ENCODE peak calls at places on chromosomes 2 and 18, in ten cellular contexts. W is glutamatergic neuron, H is thyroid gland, L is AG04450, E is sigmoid colon, Y is stomach, J is astrocyte of the spinal cord, F is A549, V is esophagus squamous epithelium, R is right lobe of liver. O is an unnamed sample.
A peak's percentile ranks its signal among the peaks of the same experiment; 100 is the strongest.

GRCh38 chr2:12490641-12491040 is 226.1 kb upstream of the TRIB2 start:
- DNase-seq in E (no peak), L (no peak), Y (no peak), H (no peak), J (no peak), R (no peak), W (no peak), F (no peak), V (no peak), O (peak; percentile 54)

GRCh38 chr2:106963156-106963555 is 77.2 kb upstream of the ST6GAL2 start:
- DNase-seq in R (no peak), J (peak; percentile 37), W (no peak), E (no peak), V (no peak), F (no peak), Y (no peak), H (no peak), L (no peak), O (no peak)

GRCh38 chr2:211434773-211435172 is 878.4 kb downstream of the CPS1 start:
- DNase-seq in E (no peak), R (no peak), L (no peak), W (no peak), H (no peak), J (no peak), V (no peak), F (no peak), Y (no peak), O (peak; percentile 70)

GRCh38 chr2:236871500-236872001 is 214.1 kb upstream of the COPS8 start:
- DNase-seq in F (peak; percentile 59), E (peak; percentile 86), W (no peak), Y (peak; percentile 37), V (no peak), J (peak; percentile 87), H (peak; percentile 26), R (no peak), L (peak; percentile 71), O (peak; percentile 100)

GRCh38 chr18:8741524-8741923 is 36.2 kb downstream of the MTCL1 start:
- DNase-seq in R (no peak), W (no peak), V (no peak), L (no peak), E (no peak), J (no peak), Y (no peak), H (no peak), F (no peak), O (no peak)

GRCh38 chr2:231185050-231185725 is 13.2 kb upstream of the ARMC9 start:
- DNase-seq in H (no peak), J (no peak), E (peak; percentile 66), Y (peak; percentile 21), L (no peak), R (no peak), V (no peak), F (no peak), W (no peak), O (no peak)

GRCh38 chr2:65130440-65131175 is 702 bp upstream of the RAB1A start:
- DNase-seq in W (no peak), J (no peak), E (no peak), F (no peak), Y (no peak), L (no peak), H (no peak), R (no peak), V (no peak), O (no peak)

GRCh38 chr2:68317971-68318685 is 1.6 kb downstream of the CNRIP1 start:
- DNase-seq in F (no peak), E (no peak), V (no peak), H (no peak), Y (no peak), R (no peak), W (peak; percentile 16), L (no peak), J (peak; percentile 12), O (no peak)

GRCh38 chr2:72936669-72937355 is 19.5 kb downstream of the EMX1 start:
- DNase-seq in Y (no peak), F (no peak), W (no peak), L (no peak), V (no peak), E (no peak), H (no peak), J (no peak), R (no peak), O (no peak)

GRCh38 chr2:72935611-72935957 is 18.3 kb downstream of the EMX1 start:
- DNase-seq in L (no peak), W (no peak), E (no peak), J (no peak), Y (no peak), F (no peak), V (no peak), H (no peak), R (peak; percentile 13), O (no peak)

GRCh38 chr2:72933646-72934151 is 16.4 kb downstream of the EMX1 start:
- DNase-seq in L (no peak), Y (no peak), V (no peak), R (peak; percentile 12), H (no peak), J (no peak), W (no peak), F (no peak), E (no peak), O (no peak)

GRCh38 chr2:72933207-72933606 is 15.9 kb downstream of the EMX1 start:
- DNase-seq in L (no peak), H (no peak), Y (no peak), V (no peak), F (no peak), E (no peak), W (no peak), J (no peak), R (no peak), O (no peak)

GRCh38 chr2:72934683-72935610 is 17.6 kb downstream of the EMX1 start:
- DNase-seq in F (peak; percentile 59), H (no peak), Y (peak; percentile 54), E (no peak), W (no peak), R (peak; percentile 35), L (no peak), V (no peak), J (no peak), O (peak; percentile 95)
- TF ChIP-seq CTCF in F (peak; percentile 36), H (peak; percentile 17), Y (peak; percentile 27), E (peak; percentile 20), W (peak; percentile 21), R (peak; percentile 25), L (no peak), V (no peak), J (peak; percentile 2), O (peak; percentile 63)

DNA sequence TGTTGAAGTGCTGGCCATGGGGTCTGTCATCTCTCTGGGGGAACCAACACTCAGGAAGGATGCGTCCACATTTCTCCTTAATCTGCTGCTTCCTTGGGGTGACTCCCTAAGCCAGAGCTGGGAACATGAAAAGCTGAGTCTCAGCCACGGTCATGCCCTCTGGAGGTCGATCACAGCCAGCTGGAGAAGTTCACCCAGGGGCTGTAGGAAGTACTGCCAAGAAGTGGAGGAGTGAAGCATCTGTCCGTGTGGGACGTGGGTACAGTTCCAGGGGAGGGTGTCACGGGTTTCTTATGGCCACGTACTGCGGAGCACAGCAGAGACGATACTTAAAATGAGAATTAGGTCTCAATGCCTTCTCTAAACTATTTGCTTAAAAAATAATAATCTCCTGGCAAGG is 42.4 kb upstream of the IGFBP2 start:
- DNase-seq in L (no peak), W (no peak), F (peak; percentile 11), E (no peak), V (no peak), H (no peak), Y (no peak), R (no peak), J (peak; percentile 9), O (no peak)
- TF ChIP-seq CTCF in L (peak; percentile 15), W (no peak), F (no peak), E (no peak), V (no peak), H (no peak), Y (no peak), R (no peak), J (no peak), O (no peak)

DNA sequence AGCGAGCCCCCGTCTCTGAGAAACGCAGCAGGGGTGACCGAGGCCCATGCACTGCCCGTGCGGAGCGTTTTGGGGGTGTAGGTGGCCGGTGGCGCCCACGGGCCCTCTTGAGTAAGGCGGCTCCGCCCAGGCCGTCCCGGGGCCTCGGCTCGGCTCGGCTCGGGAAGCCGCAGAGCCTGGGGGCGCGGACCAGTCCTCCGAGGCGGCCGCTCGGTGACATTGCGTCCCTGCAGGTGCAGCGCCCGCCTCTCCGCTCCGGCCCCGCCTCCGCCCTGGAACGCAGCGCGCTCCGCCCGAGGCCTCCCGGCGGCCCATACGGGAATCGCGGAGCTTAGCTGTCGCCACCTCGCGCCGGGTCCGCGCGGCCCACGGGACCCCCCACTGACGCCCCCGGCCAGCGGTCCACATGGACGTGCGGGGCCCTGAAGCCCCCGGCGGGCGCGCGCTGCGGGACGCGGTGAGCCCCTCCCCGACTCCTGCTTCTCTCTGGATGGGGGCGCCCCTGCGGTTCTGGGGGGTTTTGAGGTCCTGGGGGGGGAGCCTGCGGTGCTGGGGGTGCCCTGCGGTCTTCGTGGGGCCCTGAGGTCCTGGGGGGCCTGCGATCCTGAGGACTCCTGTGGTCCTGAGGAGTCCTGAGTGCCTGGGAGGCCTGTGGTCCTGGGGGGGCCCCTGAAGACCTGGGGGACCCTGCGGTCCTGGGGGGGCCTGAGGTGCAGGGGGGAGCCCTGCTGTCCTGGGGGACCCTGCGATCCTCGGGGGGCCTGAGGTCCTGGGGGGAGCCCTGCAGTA is at the start of gene HSBP1L1:
- DNase-seq in R (peak; percentile 86), E (peak; percentile 73), J (no peak), W (peak; percentile 77), F (peak; percentile 58), H (peak; percentile 86), V (no peak), Y (peak; percentile 87), L (no peak), O (no peak)
- TF ChIP-seq CTCF in R (peak; percentile 35), E (no peak), J (peak; percentile 9), W (no peak), F (peak; percentile 14), H (no peak), V (no peak), Y (peak; percentile 14), L (peak; percentile 16), O (peak; percentile 53)

GRCh38 chr18:63850636-63851035 is 36.9 kb upstream of the SERPINB2 start:
- DNase-seq in W (no peak), L (no peak), Y (no peak), V (no peak), E (no peak), R (no peak), F (no peak), H (no peak), J (no peak), O (peak; percentile 82)

GRCh38 chr18:63844254-63844653 is 43.3 kb upstream of the SERPINB2 start:
- DNase-seq in L (no peak), F (peak; percentile 43), R (no peak), Y (no peak), V (no peak), H (no peak), W (no peak), J (peak; percentile 64), E (no peak), O (peak; percentile 68)

GRCh38 chr18:63848159-63848558 is 39.3 kb upstream of the SERPINB2 start:
- DNase-seq in R (no peak), E (no peak), F (peak; percentile 70), J (peak; percentile 72), Y (no peak), V (no peak), L (peak; percentile 37), W (no peak), H (no peak), O (peak; percentile 78)

DNA sequence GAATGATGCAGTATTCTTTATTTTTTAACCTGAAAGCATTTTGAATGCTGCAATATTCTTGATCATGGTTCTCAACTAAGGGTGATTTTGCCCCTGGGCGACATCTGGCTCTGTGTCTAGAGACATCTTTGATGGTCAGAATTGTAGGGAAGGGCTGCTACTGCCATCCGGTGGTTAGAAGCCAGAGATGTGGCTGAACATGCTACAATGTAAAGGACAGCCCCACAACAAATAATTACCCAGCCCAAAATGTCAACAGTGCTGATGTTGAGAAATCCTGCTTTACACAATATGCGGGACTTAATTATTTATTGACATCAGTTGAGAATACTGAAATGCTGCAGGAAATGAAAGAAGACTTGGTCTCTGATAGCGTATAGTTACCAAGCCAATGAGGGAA is 37.5 kb upstream of the SERPINB2 start:
- DNase-seq in E (no peak), J (no peak), H (no peak), R (no peak), Y (no peak), L (no peak), W (peak; percentile 59), F (peak; percentile 62), V (no peak), O (peak; percentile 86)
- TF ChIP-seq CTCF in E (no peak), J (peak; percentile 65), H (no peak), R (peak; percentile 47), Y (no peak), L (peak; percentile 73), W (no peak), F (peak; percentile 31), V (no peak), O (peak; percentile 75)

O was measured in bronchial epithelial cell.